ENCODE peak calls at places on chromosomes 2 and 18, in eight cellular contexts. K is stimulated activated CD8-positive, alpha-beta memory T cell treated with anti-CD3 and anti-CD28 coated beads, Interleukin-12 subunit alpha, Interleukin-12 subunit beta, amount 100 ng/mL, for 4 hours; I is GOT3; T is EL; S is RPMI7951; V is NCI-H774; X is GM23248; R is HTR-8/SVneo. P is an unnamed sample.

GRCh38 chr2:165877565-165878550 is 75.7 kb downstream of the TTC21B start:
- DNase-seq in T (peak; percentile 21), I (no peak), S (peak; percentile 9), X (peak; percentile 73), V (no peak), R (no peak), K (no peak), P (peak; percentile 55)

GRCh38 chr2:42493885-42494433 is at the start of gene KCNG3:
- DNase-seq in T (peak; percentile 43), I (no peak), S (peak; percentile 67), V (peak; percentile 72), X (peak; percentile 67), K (peak; percentile 56), R (peak; percentile 70), P (peak; percentile 95)

GRCh38 chr2:46690825-46691224 is 211.5 kb downstream of the TMEM247 start:
- DNase-seq in K (no peak), I (no peak), S (peak; percentile 96), R (peak; percentile 79), T (peak; percentile 94), V (no peak), X (peak; percentile 80), P (peak; percentile 70)

GRCh38 chr2:86302320-86302719 is 35.1 kb downstream of the REEP1 start:
- DNase-seq in V (no peak), R (no peak), X (no peak), K (no peak), S (peak; percentile 28), I (no peak), T (no peak), P (no peak)

GRCh38 chr18:50429207-50429948 is 54.5 kb downstream of the SKA1 start:
- DNase-seq in V (peak; percentile 7), K (no peak), X (peak; percentile 47), T (peak; percentile 10), R (peak; percentile 5), S (peak; percentile 6), I (no peak), P (no peak)

GRCh38 chr18:60471652-60472051 is 99.1 kb upstream of the MC4R start:
- DNase-seq in V (peak; percentile 13), X (peak; percentile 54), R (no peak), K (no peak), S (no peak), T (peak; percentile 11), I (no peak), P (no peak)

GRCh38 chr18:76687271-76688006 is 134.9 kb upstream of the ZNF236 start:
- DNase-seq in X (peak; percentile 37), V (peak; percentile 12), R (no peak), S (no peak), I (no peak), K (no peak), T (no peak), P (peak; percentile 43)

GRCh38 chr2:227160164-227160563 is 3.8 kb downstream of the COL4A4 start:
- DNase-seq in X (no peak), V (no peak), T (no peak), I (no peak), S (no peak), K (no peak), R (no peak), P (no peak)

P was measured in osteoblast.